ENCODE peak calls at places on chromosomes 6 and 20, in nine cellular contexts. R, D, X, W, B, C, J, Y and E are unnamed samples.

GRCh38 chr6:13217206-13217905 is 111.0 kb downstream of the TBC1D7 start:
- DNase-seq in R (no peak), D (no peak), X (peak), W (no peak), B (no peak), C (peak), J (no peak), Y (no peak), E (no peak)

GRCh38 chr20:63027425-63028389 is 20.9 kb upstream of the BHLHE23 start:
- DNase-seq in R (peak), D (no peak), X (no peak), W (no peak), B (no peak), C (no peak), J (no peak), Y (no peak), E (no peak)

GRCh38 chr6:39476670-39477069 is 154.2 kb upstream of the KCNK16 start:
- DNase-seq in R (no peak), D (no peak), X (no peak), W (no peak), B (no peak), C (no peak), J (no peak), Y (no peak), E (no peak)

GRCh38 chr6:163335671-163336545 is 78.6 kb upstream of the QKI start:
- DNase-seq in R (no peak), D (no peak), X (no peak), W (no peak), B (no peak), C (no peak), J (peak), Y (no peak), E (no peak)

GRCh38 chr20:43191946-43192847 is 2.5 kb upstream of the PTPRT start:
- DNase-seq in R (peak), D (no peak), X (peak), W (peak), B (peak), C (no peak), J (peak), Y (no peak), E (peak)

GRCh38 chr6:6815732-6816131 is 227.2 kb downstream of the LY86 start:
- DNase-seq in R (no peak), D (no peak), X (no peak), W (no peak), B (no peak), C (peak), J (no peak), Y (no peak), E (no peak)

GRCh38 chr6:133873538-133873937 is 15.4 kb upstream of the TCF21 start:
- DNase-seq in R (no peak), D (no peak), X (no peak), W (no peak), B (no peak), C (no peak), J (no peak), Y (no peak), E (no peak)

GRCh38 chr6:131950767-131951575 is at the start of gene CCN2:
- DNase-seq in R (peak), D (peak), X (peak), W (peak), B (peak), C (peak), J (peak), Y (peak), E (peak)

GRCh38 chr20:40414843-40415615 is 274.0 kb downstream of the MAFB start:
- DNase-seq in R (peak), D (no peak), X (no peak), W (no peak), B (no peak), C (no peak), J (no peak), Y (no peak), E (no peak)

GRCh38 chr6:160974304-160974771 is 17.2 kb upstream of the MAP3K4 start:
- DNase-seq in R (no peak), D (no peak), X (peak), W (no peak), B (no peak), C (peak), J (no peak), Y (peak), E (no peak)

GRCh38 chr6:166633732-166634535 is 6.9 kb upstream of the RPS6KA2 start:
- DNase-seq in R (no peak), D (no peak), X (peak), W (no peak), B (no peak), C (no peak), J (peak), Y (no peak), E (no peak)

GRCh38 chr6:127202676-127203075 is 64.0 kb upstream of the RNF146 start:
- DNase-seq in R (no peak), D (no peak), X (peak), W (no peak), B (no peak), C (peak), J (no peak), Y (no peak), E (no peak)